ENCODE peak calls at places on chromosomes 7 and 10, in four cellular contexts. W, Z, P and B are unnamed samples.

GRCh38 chr10:62492012-62492869 is 118.1 kb downstream of the ZNF365 start:
- DNase-seq in P (no peak), Z (no peak), W (no peak), B (peak; percentile 72)

GRCh38 chr10:14648042-14648765 is 126.5 kb downstream of the FAM107B start:
- DNase-seq in W (peak; percentile 59), Z (peak; percentile 83), P (peak; percentile 60), B (peak; percentile 94)

GRCh38 chr7:8638076-8638475 is 204.7 kb downstream of the NXPH1 start:
- DNase-seq in W (no peak), P (peak; percentile 45), Z (peak; percentile 19), B (no peak)

GRCh38 chr7:79531116-79531515 is 77.6 kb upstream of the MAGI2 start:
- DNase-seq in P (no peak), W (no peak), Z (no peak), B (no peak)

GRCh38 chr7:129840757-129841156 is 112.0 kb downstream of the UBE2H start:
- DNase-seq in P (no peak), W (no peak), Z (no peak), B (no peak)

GRCh38 chr10:89600041-89600440 is 45.0 kb downstream of the PANK1 start:
- DNase-seq in P (no peak), Z (no peak), W (no peak), B (no peak)

GRCh38 chr7:32256811-32257210 is 186.6 kb upstream of the PDE1C start:
- DNase-seq in W (no peak), Z (no peak), P (no peak), B (no peak)

GRCh38 chr10:29063806-29064644 is 224.8 kb upstream of the LYZL1 start:
- DNase-seq in Z (no peak), W (no peak), P (no peak), B (no peak)

GRCh38 chr10:18577823-18578685 is 73.3 kb downstream of the NSUN6 start:
- DNase-seq in Z (no peak), W (no peak), P (no peak), B (no peak)

GRCh38 chr7:103613655-103614642 is 167.9 kb upstream of the SLC26A5 start:
- DNase-seq in W (no peak), Z (no peak), P (no peak), B (no peak)

GRCh38 chr10:74924251-74924954 is 98.0 kb downstream of the KAT6B start:
- DNase-seq in W (no peak), Z (no peak), P (no peak), B (no peak)

GRCh38 chr10:128147064-128147463 is 20.8 kb upstream of the MKI67 start:
- DNase-seq in W (no peak), P (no peak), Z (no peak), B (peak; percentile 42)

GRCh38 chr10:25896421-25896820 is 37.6 kb upstream of the MYO3A start:
- DNase-seq in W (no peak), Z (no peak), P (no peak), B (no peak)

GRCh38 chr10:103630156-103630555 is 136.7 kb downstream of the NEURL1 start:
- DNase-seq in Z (no peak), P (no peak), W (no peak), B (no peak)

GRCh38 chr7:66145404-66145843 is 30.8 kb downstream of the CRCP start:
- DNase-seq in W (no peak), P (no peak), Z (peak; percentile 65), B (no peak)

GRCh38 chr10:35063837-35064454 is 26.2 kb downstream of the CUL2 start:
- DNase-seq in W (no peak), Z (no peak), P (no peak), B (no peak)

GRCh38 chr7:151048911-151049463 is 656 bp downstream of the ASIC3 start:
- DNase-seq in P (no peak), W (no peak), Z (no peak), B (no peak)

GRCh38 chr7:146405737-146406136 is 289.1 kb downstream of the CNTNAP2 start:
- DNase-seq in Z (no peak), W (no peak), P (no peak), B (no peak)

GRCh38 chr10:78267070-78267469 is 233.4 kb downstream of the RPS24 start:
- DNase-seq in W (no peak), Z (no peak), P (no peak), B (no peak)

GRCh38 chr7:52273685-52274610 is 761.5 kb upstream of the POM121L12 start:
- DNase-seq in P (peak; percentile 80), W (no peak), Z (peak; percentile 25), B (no peak)

GRCh38 chr10:17984056-17984455 is 32.3 kb downstream of the SLC39A12 start:
- DNase-seq in W (no peak), P (no peak), Z (no peak), B (no peak)

GRCh38 chr10:128995676-128996075 is 471.4 kb upstream of the MGMT start:
- DNase-seq in Z (no peak), P (no peak), W (no peak), B (no peak)

GRCh38 chr7:149450821-149451220 is 10.0 kb downstream of the ZNF777 start:
- DNase-seq in Z (no peak), P (peak; percentile 44), W (no peak), B (no peak)

GRCh38 chr7:50940621-50941020 is 157.9 kb upstream of the GRB10 start:
- DNase-seq in W (no peak), P (no peak), Z (no peak), B (no peak)

GRCh38 chr7:7188742-7189141 is 6.4 kb downstream of the C1GALT1 start:
- DNase-seq in W (no peak), Z (no peak), P (no peak), B (no peak)

GRCh38 chr10:48439031-48439430 is 132.6 kb downstream of the MAPK8 start:
- DNase-seq in W (no peak), Z (no peak), P (no peak), B (no peak)

GRCh38 chr10:24949616-24950015 is 2.8 kb downstream of the PRTFDC1 start:
- DNase-seq in Z (no peak), W (no peak), P (no peak), B (no peak)

GRCh38 chr7:83468251-83468739 is 180.6 kb downstream of the SEMA3E start:
- DNase-seq in P (peak; percentile 85), Z (peak; percentile 51), W (no peak), B (no peak)

GRCh38 chr10:13775786-13776780 is 189.3 kb downstream of the PRPF18 start:
- DNase-seq in Z (no peak), P (no peak), W (no peak), B (no peak)

GRCh38 chr7:66668112-66668511 is 39.4 kb downstream of the KCTD7 start:
- DNase-seq in Z (no peak), W (no peak), P (no peak), B (no peak)

GRCh38 chr10:87079106-87079836 is 15.4 kb downstream of the GLUD1 start:
- DNase-seq in Z (no peak), W (no peak), P (no peak), B (no peak)

GRCh38 chr10:117462424-117462792 is 80.1 kb upstream of the EMX2 start:
- DNase-seq in P (peak; percentile 82), W (no peak), Z (no peak), B (no peak)

GRCh38 chr10:21510218-21511070 is 15.0 kb downstream of the SKIDA1 start:
- DNase-seq in Z (no peak), P (peak; percentile 86), W (no peak), B (no peak)

DNA sequence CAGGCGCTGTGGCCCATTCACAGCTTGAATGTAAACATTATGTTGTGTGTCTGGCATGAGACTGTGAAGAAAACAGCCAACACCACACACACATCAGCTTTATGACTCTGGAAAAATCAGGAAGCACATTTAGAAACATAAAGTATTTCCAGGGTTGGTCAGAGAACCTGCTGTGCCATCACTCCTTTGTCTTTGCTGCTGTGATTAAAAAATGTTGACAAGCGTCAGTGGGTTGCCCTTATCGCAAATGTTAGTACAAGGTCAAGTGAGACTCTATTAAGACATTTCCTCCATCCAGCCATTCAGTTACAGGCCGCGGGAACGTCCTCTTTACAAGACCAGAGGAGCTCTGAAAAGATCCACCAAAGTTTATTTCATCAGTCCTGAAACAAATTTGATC is 95.4 kb downstream of the TAX1BP1 start:
- DNase-seq in P (no peak), Z (no peak), W (no peak), B (no peak)
- H3K9me3 ChIP-seq in P (no peaks in the 10 kb centered on the region), Z (no peaks in the 10 kb centered on the region), W (no peaks in the 10 kb centered on the region), B (no peaks in the 10 kb centered on the region)

GRCh38 chr7:84612976-84613375 is 418.4 kb upstream of the SEMA3A start:
- DNase-seq in P (no peak), W (no peak), Z (no peak), B (no peak)

GRCh38 chr7:84613411-84613810 is 418.8 kb upstream of the SEMA3A start:
- DNase-seq in P (no peak), Z (no peak), W (no peak), B (no peak)

GRCh38 chr7:84611391-84611790 is 416.8 kb upstream of the SEMA3A start:
- DNase-seq in P (no peak), Z (no peak), W (no peak), B (no peak)

GRCh38 chr7:84617265-84618030 is 422.9 kb upstream of the SEMA3A start:
- DNase-seq in Z (no peak), P (no peak), W (no peak), B (no peak)

GRCh38 chr7:84614821-84615506 is 420.4 kb upstream of the SEMA3A start:
- DNase-seq in W (no peak), P (no peak), Z (no peak), B (no peak)
- TF ChIP-seq CTCF in W (no peak), P (peak; percentile 47), Z (no peak), B (peak; percentile 13)

GRCh38 chr7:68511281-68511680 is 1087.0 kb upstream of the AUTS2 start:
- DNase-seq in Z (no peak), P (peak; percentile 63), W (no peak), B (no peak)
- H3K4me3 ChIP-seq in Z (no peak overlapping the region), P (no peak overlapping the region), W (no peak overlapping the region), B (no peak overlapping the region)

GRCh38 chr7:157643525-157643970 is 306.7 kb downstream of the DNAJB6 start:
- DNase-seq in W (no peak), P (no peak), Z (no peak), B (no peak)

GRCh38 chr7:157637216-157637954 is 300.6 kb downstream of the DNAJB6 start:
- DNase-seq in W (no peak), Z (no peak), P (peak; percentile 21), B (no peak)

GRCh38 chr7:157641866-157642265 is 305.1 kb downstream of the DNAJB6 start:
- DNase-seq in P (peak; percentile 27), Z (no peak), W (no peak), B (no peak)

GRCh38 chr7:157638563-157638962 is 301.8 kb downstream of the DNAJB6 start:
- DNase-seq in Z (no peak), W (no peak), P (peak; percentile 28), B (no peak)

GRCh38 chr7:157640144-157640543 is 303.3 kb downstream of the DNAJB6 start:
- DNase-seq in Z (no peak), W (no peak), P (no peak), B (no peak)
- H3K9me3 ChIP-seq in Z (no peaks in the 10 kb centered on the region), W (no peaks in the 10 kb centered on the region), P (peaks cover 80% of the 10 kb centered on the region), B (no peaks in the 10 kb centered on the region)